ENCODE peak calls at places on chromosomes 7 and 10, in six cellular contexts. A is coronary artery, R is GM23338, X is sigmoid colon, H is brain microvascular endothelial cell, K is stomach. I is an unnamed sample.

GRCh38 chr7:44569958-44570357 is 3.8 kb downstream of the DDX56 start:
- DNase-seq in A (peak), R (no peak), K (no peak), X (no peak), H (no peak), I (no peak)

GRCh38 chr7:105600720-105601550 is 19.6 kb upstream of the EFCAB10 start:
- DNase-seq in H (no peak), R (peak), A (no peak), X (peak), K (no peak), I (no peak)

GRCh38 chr7:23011222-23011924 is 2.6 kb downstream of the HYCC1 start:
- DNase-seq in X (no peak), K (no peak), R (no peak), H (no peak), A (no peak), I (no peak)

GRCh38 chr7:144632724-144633123 is 203.1 kb downstream of the TPK1 start:
- DNase-seq in R (no peak), X (no peak), K (no peak), A (no peak), H (no peak), I (no peak)

GRCh38 chr7:1669954-1670893 is at the start of gene ELFN1:
- DNase-seq in K (no peak), A (peak), H (no peak), R (peak), X (peak), I (peak)

GRCh38 chr10:21385996-21386620 is 139.4 kb downstream of the SKIDA1 start:
- DNase-seq in A (no peak), H (no peak), X (no peak), R (peak), K (no peak), I (no peak)

GRCh38 chr10:30103595-30104310 is 44.4 kb upstream of the JCAD start:
- DNase-seq in X (no peak), H (no peak), A (no peak), K (no peak), R (no peak), I (no peak)

GRCh38 chr10:113679463-113680171 is at the start of gene CASP7:
- DNase-seq in A (peak), K (peak), R (peak), H (peak), X (peak), I (peak)

GRCh38 chr10:98570764-98571163 is 124.0 kb upstream of the HPS1 start:
- DNase-seq in R (no peak), K (no peak), H (no peak), X (no peak), A (no peak), I (no peak)

GRCh38 chr10:88922041-88922440 is 30.5 kb downstream of the ACTA2 start:
- DNase-seq in R (no peak), A (no peak), K (no peak), X (no peak), H (no peak), I (no peak)

GRCh38 chr7:66859794-66860645 is 61.0 kb upstream of the TMEM248 start:
- DNase-seq in K (no peak), R (peak), A (no peak), H (no peak), X (no peak), I (peak)

GRCh38 chr7:106010866-106011265 is 47.8 kb downstream of the CDHR3 start:
- DNase-seq in X (no peak), R (no peak), K (no peak), A (no peak), H (peak), I (no peak)

GRCh38 chr10:105952153-105952552 is 1212.4 kb downstream of the SORCS1 start:
- DNase-seq in R (peak), A (no peak), X (no peak), K (peak), H (peak), I (no peak)

GRCh38 chr10:108358912-108359311 is 1194.4 kb upstream of the SORCS1 start:
- DNase-seq in R (no peak), A (no peak), X (no peak), H (peak), K (no peak), I (peak)

GRCh38 chr7:151309306-151309705 is 32.3 kb upstream of the NUB1 start:
- DNase-seq in K (no peak), X (no peak), R (no peak), H (no peak), A (peak), I (no peak)

GRCh38 chr10:119166564-119166963 is 1.1 kb upstream of the SFXN4 start:
- DNase-seq in X (no peak), R (peak), H (no peak), A (no peak), K (no peak), I (no peak)

GRCh38 chr7:91082854-91083495 is 181.3 kb upstream of the FZD1 start:
- DNase-seq in A (no peak), R (peak), X (no peak), K (no peak), H (no peak), I (no peak)

GRCh38 chr7:94368371-94368791 is 26.3 kb upstream of the COL1A2 start:
- DNase-seq in H (peak), K (no peak), R (no peak), X (no peak), A (no peak), I (no peak)

GRCh38 chr10:63692205-63692896 is 171.2 kb downstream of the REEP3 start:
- DNase-seq in R (no peak), H (no peak), A (no peak), X (no peak), K (no peak), I (no peak)

GRCh38 chr7:1537631-1538412 is 7.3 kb downstream of the MAFK start:
- DNase-seq in A (peak), H (peak), X (peak), R (peak), K (peak), I (peak)

GRCh38 chr10:132237396-132237795 is 50.6 kb downstream of the DPYSL4 start:
- DNase-seq in H (no peak), A (no peak), X (no peak), R (no peak), K (no peak), I (no peak)

GRCh38 chr7:132049462-132050304 is 493.3 kb upstream of the PODXL start:
- DNase-seq in A (peak), R (peak), X (no peak), H (peak), K (peak), I (no peak)

GRCh38 chr7:29611941-29612527 is 48.4 kb downstream of the PRR15 start:
- DNase-seq in H (no peak), A (no peak), K (no peak), X (no peak), R (peak), I (no peak)

GRCh38 chr10:23191764-23192395 is at the start of gene PTF1A:
- DNase-seq in R (peak), H (no peak), A (no peak), X (no peak), K (no peak), I (no peak)

GRCh38 chr10:6195891-6196290 is 6.8 kb upstream of the PFKFB3 start:
- DNase-seq in K (no peak), A (no peak), X (peak), H (no peak), R (no peak), I (no peak)

GRCh38 chr10:110857265-110858158 is 14.2 kb upstream of the PDCD4 start:
- DNase-seq in A (no peak), X (peak), H (peak), K (peak), R (no peak), I (no peak)

GRCh38 chr10:74683621-74684114 is 142.7 kb upstream of the KAT6B start:
- DNase-seq in H (no peak), K (no peak), R (no peak), X (no peak), A (no peak), I (no peak)

GRCh38 chr7:105602325-105603305 is 21.3 kb upstream of the EFCAB10 start:
- DNase-seq in X (peak), H (no peak), A (no peak), K (no peak), R (no peak), I (no peak)

GRCh38 chr7:142853739-142854504 is 954 bp upstream of the EPHB6 start:
- DNase-seq in K (peak), R (peak), X (peak), H (peak), A (peak), I (peak)

GRCh38 chr10:11245981-11246590 is 228.4 kb downstream of the CELF2 start:
- DNase-seq in K (no peak), X (no peak), R (no peak), H (no peak), A (no peak), I (no peak)

GRCh38 chr10:34649385-34649784 is 165.7 kb downstream of the PARD3 start:
- DNase-seq in H (no peak), X (no peak), A (no peak), K (no peak), R (no peak), I (no peak)

GRCh38 chr10:80165173-80165572 is 32.6 kb downstream of the PLAC9 start:
- DNase-seq in R (no peak), X (peak), K (no peak), H (peak), A (peak), I (no peak)

GRCh38 chr10:69994262-69994661 is 58.4 kb upstream of the MACROH2A2 start:
- DNase-seq in K (no peak), X (no peak), H (peak), R (peak), A (no peak), I (no peak)

GRCh38 chr10:81021428-81022129 is 483.9 kb downstream of the SH2D4B start:
- DNase-seq in K (no peak), X (no peak), R (no peak), A (no peak), H (no peak), I (no peak)

GRCh38 chr7:49927581-49927980 is 154.1 kb downstream of the VWC2 start:
- DNase-seq in K (no peak), H (no peak), A (no peak), R (no peak), X (no peak), I (no peak)

GRCh38 chr10:21626457-21627161 is 92.6 kb downstream of the MLLT10 start:
- DNase-seq in R (no peak), X (no peak), K (no peak), H (no peak), A (no peak), I (no peak)

GRCh38 chr10:35375091-35375765 is 38.9 kb downstream of the CCNY start:
- DNase-seq in R (no peak), A (no peak), K (no peak), H (no peak), X (no peak), I (no peak)

GRCh38 chr10:4819707-4820106 is 6.3 kb upstream of the AKR1E2 start:
- DNase-seq in K (no peak), R (no peak), A (peak), H (no peak), X (no peak), I (no peak)

GRCh38 chr7:43439631-43440401 is 143.1 kb upstream of the STK17A start:
- DNase-seq in A (no peak), H (peak), K (peak), R (peak), X (no peak), I (no peak)

GRCh38 chr7:98907570-98907969 is 29.2 kb downstream of the TRRAP start:
- DNase-seq in K (no peak), A (no peak), X (no peak), R (peak), H (no peak), I (no peak)

GRCh38 chr10:130762481-130762880 is 549.0 kb downstream of the TCERG1L start:
- DNase-seq in R (no peak), K (no peak), A (no peak), X (peak), H (no peak), I (no peak)
- H3K27ac ChIP-seq in R (no peak), K (no peak), A (no peak), X (no peak), H (no peak), I (no peak)

GRCh38 chr7:116592041-116592355 is 67.2 kb downstream of the CAV1 start:
- DNase-seq in X (no peak), H (no peak), R (no peak), K (no peak), A (no peak), I (no peak)

GRCh38 chr7:116588225-116588624 is 63.4 kb downstream of the CAV1 start:
- DNase-seq in K (no peak), A (no peak), R (peak), X (no peak), H (peak), I (no peak)

GRCh38 chr7:116591202-116592040 is 66.6 kb downstream of the CAV1 start:
- DNase-seq in R (peak), H (no peak), X (no peak), K (no peak), A (no peak), I (no peak)

GRCh38 chr7:116585967-116586366 is 61.1 kb downstream of the CAV1 start:
- DNase-seq in K (no peak), A (no peak), H (no peak), R (no peak), X (no peak), I (no peak)

DNA sequence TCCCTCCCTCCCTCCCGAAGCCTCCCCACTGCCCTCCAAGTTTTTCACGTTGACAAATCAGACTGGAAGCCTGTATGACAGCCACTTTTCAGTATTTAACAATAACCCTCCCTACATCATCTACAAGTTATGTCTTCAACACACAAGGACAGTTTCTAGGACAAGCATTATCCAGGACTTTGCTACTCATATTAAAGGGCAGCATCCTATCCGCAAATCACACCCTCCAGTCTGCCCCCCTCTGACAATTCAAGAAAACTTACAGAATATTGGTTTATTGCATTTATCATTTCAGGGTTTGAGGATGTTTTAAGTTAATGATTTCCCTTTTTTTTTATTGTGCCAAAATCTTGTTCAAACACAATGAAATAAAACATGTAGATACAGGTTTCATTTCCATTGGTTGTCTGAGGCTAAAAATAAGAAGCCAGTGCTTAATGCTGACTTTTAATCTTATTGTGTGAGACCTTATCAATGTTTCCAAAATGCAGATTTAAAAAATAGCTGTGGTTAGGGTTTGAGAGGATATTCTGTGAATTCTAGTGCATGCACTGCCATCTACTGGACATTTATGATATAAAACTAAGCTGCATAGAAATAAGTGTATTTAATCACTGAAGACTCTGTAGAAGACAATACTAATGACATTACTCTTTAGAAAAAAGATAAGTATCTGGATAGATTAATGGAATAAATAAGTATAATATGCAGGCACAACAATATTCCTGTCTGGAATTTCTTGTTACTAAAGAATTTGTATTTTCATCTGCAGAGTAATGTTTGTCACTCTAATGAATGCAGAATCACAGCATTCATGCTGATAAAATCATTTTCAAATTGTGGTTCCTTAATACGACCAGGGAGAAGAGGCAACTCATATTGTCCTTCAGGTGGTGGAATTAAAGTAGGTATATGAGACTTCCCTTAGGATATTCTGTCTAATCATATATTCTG is 64.1 kb downstream of the CAV1 start:
- DNase-seq in X (no peak), K (no peak), A (no peak), R (peak), H (peak), I (no peak)
- H3K27ac ChIP-seq in X (peak), K (no peak), A (peak), R (no peak), H (peak), I (no peak)

DNA sequence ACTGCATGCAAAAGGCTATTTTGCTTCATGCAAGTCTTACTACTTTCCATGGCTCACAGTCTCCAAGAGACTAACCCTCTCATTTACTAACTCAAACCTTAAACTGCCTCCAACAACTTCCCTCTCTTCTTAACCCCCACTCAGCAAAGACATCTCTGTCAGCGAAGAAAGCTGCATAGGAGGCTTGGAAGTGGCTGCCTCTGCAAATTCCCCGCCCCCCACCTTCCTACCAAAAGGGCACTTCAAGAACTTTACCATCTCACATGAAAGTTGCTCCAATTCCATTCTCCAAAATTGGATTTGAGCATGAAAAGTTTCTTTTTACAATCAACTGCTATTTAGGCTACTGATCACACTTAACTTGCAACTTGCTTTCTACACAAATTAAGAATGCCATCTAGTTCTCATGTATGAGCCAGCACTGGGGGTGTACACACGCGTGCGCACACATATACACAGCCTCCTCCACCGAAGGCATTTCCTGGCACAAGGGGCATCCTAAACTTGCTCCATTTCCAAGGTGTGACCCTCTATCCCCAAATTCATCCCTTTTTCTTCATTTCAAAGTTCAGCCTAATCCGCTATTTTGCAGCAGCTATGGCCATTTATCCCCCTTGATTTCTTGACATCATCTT is 1.8 kb downstream of the CCDC6 start:
- DNase-seq in K (no peak), H (no peak), A (no peak), R (peak), X (no peak), I (no peak)
- H3K27ac ChIP-seq in K (peak), H (no peak), A (peak), R (no peak), X (peak), I (peak)

GRCh38 chr10:60296073-60296472 is 93.6 kb downstream of the ANK3 start:
- DNase-seq in A (no peak), X (no peak), K (no peak), H (no peak), R (no peak), I (no peak)

GRCh38 chr10:60303778-60304177 is 85.9 kb downstream of the ANK3 start:
- DNase-seq in R (no peak), H (no peak), K (no peak), A (no peak), X (no peak), I (no peak)

GRCh38 chr10:60298408-60299389 is 91.0 kb downstream of the ANK3 start:
- DNase-seq in K (no peak), R (no peak), A (no peak), X (no peak), H (no peak), I (no peak)

GRCh38 chr10:60299390-60299778 is 90.3 kb downstream of the ANK3 start:
- DNase-seq in A (no peak), R (no peak), X (no peak), H (no peak), K (no peak), I (no peak)

GRCh38 chr10:60299961-60300883 is 89.5 kb downstream of the ANK3 start:
- DNase-seq in H (peak), R (peak), K (no peak), X (no peak), A (peak), I (no peak)
- H3K27ac ChIP-seq in H (peak), R (peak), K (no peak), X (peak), A (peak), I (no peak)

GRCh38 chr10:71614946-71615345 is 104.6 kb downstream of the C10orf105 start:
- DNase-seq in K (no peak), R (no peak), X (no peak), A (no peak), H (no peak), I (peak)

GRCh38 chr10:71611709-71612422 is 107.7 kb downstream of the C10orf105 start:
- DNase-seq in R (no peak), K (no peak), A (no peak), X (no peak), H (no peak), I (no peak)

GRCh38 chr10:71613877-71614276 is 105.7 kb downstream of the C10orf105 start:
- DNase-seq in H (no peak), K (no peak), X (no peak), A (no peak), R (no peak), I (no peak)

GRCh38 chr10:71611131-71611530 is 108.4 kb downstream of the C10orf105 start:
- DNase-seq in K (no peak), A (no peak), X (no peak), H (no peak), R (no peak), I (no peak)

GRCh38 chr10:71613303-71613777 is 106.2 kb downstream of the C10orf105 start:
- DNase-seq in R (no peak), A (no peak), X (no peak), K (peak), H (no peak), I (no peak)
- H3K27ac ChIP-seq in R (no peak), A (no peak), X (no peak), K (no peak), H (no peak), I (no peak)

DNA sequence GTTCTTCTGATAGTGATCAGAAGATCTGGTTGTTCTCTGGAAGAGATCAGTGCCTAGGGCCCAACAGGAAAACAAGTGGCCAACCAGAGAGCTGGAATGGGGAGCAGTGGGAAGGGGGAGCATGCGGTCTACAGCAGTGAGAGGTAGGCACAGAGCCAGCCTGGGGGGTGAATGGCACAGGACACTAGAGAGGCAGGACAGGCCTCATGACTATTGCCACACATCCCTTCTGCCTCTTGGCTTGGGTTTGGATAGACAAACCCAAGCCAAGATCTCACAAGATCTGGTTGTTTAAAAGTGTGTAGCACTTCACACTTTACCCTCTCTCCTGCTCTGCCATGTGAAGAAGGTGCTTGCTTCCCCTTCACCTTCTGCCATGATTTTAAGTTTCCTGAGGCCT is 224.4 kb downstream of the ARHGAP12 start:
- DNase-seq in K (no peak), A (no peak), H (no peak), X (no peak), R (no peak), I (no peak)
- H3K27ac ChIP-seq in K (no peak), A (no peak), H (no peak), X (no peak), R (no peak), I (no peak)

GRCh38 chr7:33805630-33806233 is 99.6 kb upstream of the BMPER start:
- DNase-seq in K (peak), A (no peak), X (no peak), H (peak), R (no peak), I (no peak)
- H3K27ac ChIP-seq in K (peak), A (no peak), X (no peak), H (no peak), R (no peak), I (no peak)

I was measured in caudate nucleus.